ENCODE peak calls at places on chromosomes 13 and 19, in four cellular contexts. One of them, this sample, is unnamed.

GRCh38 chr13:106612688-106613087 is 44.8 kb upstream of the ARGLU1 start:
- DNase-seq in brain microvascular endothelial cell: peak
- DNase-seq in AG09309: no peak
- DNase-seq in breast epithelium: no peak
- DNase-seq in this sample: no peak

GRCh38 chr19:6970478-6970877 is 50.8 kb downstream of the MBD3L2B start:
- DNase-seq in AG09309: no peak
- DNase-seq in breast epithelium: no peak
- DNase-seq in brain microvascular endothelial cell: no peak
- DNase-seq in this sample: no peak

GRCh38 chr13:28100149-28101121 is at the start of gene FLT3:
- DNase-seq in breast epithelium: no peak
- DNase-seq in AG09309: no peak
- DNase-seq in brain microvascular endothelial cell: peak
- DNase-seq in this sample: peak

GRCh38 chr13:109645831-109646230 is 140.6 kb downstream of the IRS2 start:
- DNase-seq in breast epithelium: no peak
- DNase-seq in AG09309: no peak
- DNase-seq in brain microvascular endothelial cell: peak
- DNase-seq in this sample: no peak

GRCh38 chr19:44644391-44645016 is 794 bp downstream of the PVR start:
- DNase-seq in breast epithelium: peak
- DNase-seq in brain microvascular endothelial cell: no peak
- DNase-seq in AG09309: no peak
- DNase-seq in this sample: peak

GRCh38 chr13:31522431-31522830 is 216.9 kb upstream of the RXFP2 start:
- DNase-seq in AG09309: no peak
- DNase-seq in brain microvascular endothelial cell: no peak
- DNase-seq in breast epithelium: no peak
- DNase-seq in this sample: no peak

GRCh38 chr13:95624020-95624419 is 20.5 kb downstream of the DZIP1 start:
- DNase-seq in breast epithelium: no peak
- DNase-seq in brain microvascular endothelial cell: no peak
- DNase-seq in AG09309: no peak
- DNase-seq in this sample: peak

GRCh38 chr19:36931684-36932083 is 15.6 kb downstream of the ZNF568 start:
- DNase-seq in brain microvascular endothelial cell: no peak
- DNase-seq in AG09309: no peak
- DNase-seq in breast epithelium: no peak
- DNase-seq in this sample: no peak

GRCh38 chr19:17281391-17282304 is at the start of gene ANKLE1:
- DNase-seq in breast epithelium: no peak
- DNase-seq in brain microvascular endothelial cell: no peak
- DNase-seq in AG09309: no peak
- DNase-seq in this sample: no peak

GRCh38 chr19:17415107-17415506 is 4.7 kb upstream of the MVB12A start:
- DNase-seq in brain microvascular endothelial cell: no peak
- DNase-seq in AG09309: no peak
- DNase-seq in breast epithelium: no peak
- DNase-seq in this sample: no peak

GRCh38 chr13:66558511-66558910 is 671.6 kb downstream of the PCDH9 start:
- DNase-seq in AG09309: no peak
- DNase-seq in brain microvascular endothelial cell: no peak
- DNase-seq in breast epithelium: no peak
- DNase-seq in this sample: peak

GRCh38 chr13:77565635-77566034 is 30.1 kb downstream of the SCEL start:
- DNase-seq in brain microvascular endothelial cell: peak
- DNase-seq in AG09309: no peak
- DNase-seq in breast epithelium: no peak
- DNase-seq in this sample: no peak

GRCh38 chr13:112443191-112444000 is 67.2 kb downstream of the SPACA7 start:
- DNase-seq in AG09309: no peak
- DNase-seq in brain microvascular endothelial cell: no peak
- DNase-seq in breast epithelium: no peak
- DNase-seq in this sample: no peak

GRCh38 chr19:17289489-17289888 is 7.8 kb downstream of the ANKLE1 start:
- DNase-seq in AG09309: peak
- DNase-seq in brain microvascular endothelial cell: peak
- DNase-seq in breast epithelium: no peak
- DNase-seq in this sample: no peak

GRCh38 chr13:47794963-47795362 is 206.1 kb downstream of the SUCLA2 start:
- DNase-seq in breast epithelium: no peak
- DNase-seq in AG09309: no peak
- DNase-seq in brain microvascular endothelial cell: peak
- DNase-seq in this sample: no peak

GRCh38 chr13:23923031-23923430 is 25.7 kb upstream of the C1QTNF9B start:
- DNase-seq in breast epithelium: no peak
- DNase-seq in AG09309: no peak
- DNase-seq in brain microvascular endothelial cell: no peak
- DNase-seq in this sample: no peak

GRCh38 chr19:6069268-6069771 is 41.0 kb downstream of the RFX2 start:
- DNase-seq in breast epithelium: no peak
- DNase-seq in brain microvascular endothelial cell: no peak
- DNase-seq in AG09309: no peak
- DNase-seq in this sample: no peak

GRCh38 chr19:40778865-40779284 is 828 bp downstream of the RAB4B start:
- DNase-seq in breast epithelium: no peak
- DNase-seq in AG09309: no peak
- DNase-seq in brain microvascular endothelial cell: no peak
- DNase-seq in this sample: no peak

GRCh38 chr19:1245468-1245867 is 2.9 kb upstream of the MIDN start:
- DNase-seq in brain microvascular endothelial cell: no peak
- DNase-seq in AG09309: no peak
- DNase-seq in breast epithelium: no peak
- DNase-seq in this sample: no peak

GRCh38 chr13:47126432-47126831 is 229.6 kb upstream of the HTR2A start:
- DNase-seq in breast epithelium: no peak
- DNase-seq in AG09309: no peak
- DNase-seq in brain microvascular endothelial cell: no peak
- DNase-seq in this sample: no peak

GRCh38 chr13:26236306-26236705 is 14.2 kb upstream of the RNF6 start:
- DNase-seq in breast epithelium: no peak
- DNase-seq in AG09309: no peak
- DNase-seq in brain microvascular endothelial cell: no peak
- DNase-seq in this sample: no peak

GRCh38 chr19:52221831-52222375 is 32.1 kb downstream of the PPP2R1A start:
- DNase-seq in AG09309: no peak
- DNase-seq in brain microvascular endothelial cell: no peak
- DNase-seq in breast epithelium: no peak
- DNase-seq in this sample: no peak

GRCh38 chr13:113417836-113418721 is 35.2 kb downstream of the ADPRHL1 start:
- DNase-seq in brain microvascular endothelial cell: no peak
- DNase-seq in breast epithelium: no peak
- DNase-seq in AG09309: no peak
- DNase-seq in this sample: no peak

GRCh38 chr13:61406275-61406674 is 9.4 kb downstream of the PCDH20 start:
- DNase-seq in brain microvascular endothelial cell: no peak
- DNase-seq in AG09309: no peak
- DNase-seq in breast epithelium: no peak
- DNase-seq in this sample: no peak

GRCh38 chr19:4455742-4456565 is 1.6 kb downstream of the UBXN6 start:
- DNase-seq in AG09309: no peak
- DNase-seq in breast epithelium: no peak
- DNase-seq in brain microvascular endothelial cell: peak
- DNase-seq in this sample: no peak

GRCh38 chr13:110125157-110125556 is 181.8 kb downstream of the COL4A1 start:
- DNase-seq in brain microvascular endothelial cell: no peak
- DNase-seq in AG09309: no peak
- DNase-seq in breast epithelium: no peak
- DNase-seq in this sample: no peak

GRCh38 chr19:29620931-29621351 is 14.9 kb downstream of the POP4 start:
- DNase-seq in brain microvascular endothelial cell: no peak
- DNase-seq in breast epithelium: no peak
- DNase-seq in AG09309: no peak
- DNase-seq in this sample: no peak

GRCh38 chr13:30708541-30708940 is 26.8 kb upstream of the ALOX5AP start:
- DNase-seq in brain microvascular endothelial cell: peak
- DNase-seq in breast epithelium: no peak
- DNase-seq in AG09309: no peak
- DNase-seq in this sample: no peak

GRCh38 chr19:48053856-48054255 is 10.0 kb upstream of the CABP5 start:
- DNase-seq in AG09309: no peak
- DNase-seq in breast epithelium: no peak
- DNase-seq in brain microvascular endothelial cell: no peak
- DNase-seq in this sample: no peak

DNA sequence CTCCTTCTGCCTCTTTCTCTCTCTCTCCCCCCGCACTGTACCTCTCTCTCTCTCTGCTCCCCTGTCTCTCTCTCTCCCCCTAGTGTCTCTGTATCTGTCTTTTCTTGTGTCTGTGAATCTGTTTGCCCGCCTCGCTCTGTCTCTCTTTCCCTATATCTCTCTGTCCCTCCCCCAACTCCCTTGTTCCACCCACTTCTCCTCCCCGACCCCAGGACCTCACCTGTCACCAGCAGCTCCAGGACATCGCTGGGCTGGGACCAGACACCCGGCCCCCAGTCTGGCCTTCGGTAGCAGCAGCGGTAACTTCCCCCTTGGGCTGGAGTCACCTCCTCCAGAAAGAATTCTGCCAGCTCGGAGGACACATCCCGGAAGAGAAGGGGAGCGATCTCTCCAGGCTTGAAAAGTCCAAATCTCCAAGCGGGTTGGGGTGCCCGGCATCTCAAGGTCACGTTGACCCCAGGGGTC is 3.9 kb downstream of the OSCAR start:
- DNase-seq in brain microvascular endothelial cell: no peak
- DNase-seq in breast epithelium: no peak
- DNase-seq in AG09309: peak
- DNase-seq in this sample: no peak
- H3K4me3 ChIP-seq in brain microvascular endothelial cell: peak
- H3K4me3 ChIP-seq in breast epithelium: peak
- H3K4me3 ChIP-seq in AG09309: peak
- H3K4me3 ChIP-seq in this sample: no peak

DNA sequence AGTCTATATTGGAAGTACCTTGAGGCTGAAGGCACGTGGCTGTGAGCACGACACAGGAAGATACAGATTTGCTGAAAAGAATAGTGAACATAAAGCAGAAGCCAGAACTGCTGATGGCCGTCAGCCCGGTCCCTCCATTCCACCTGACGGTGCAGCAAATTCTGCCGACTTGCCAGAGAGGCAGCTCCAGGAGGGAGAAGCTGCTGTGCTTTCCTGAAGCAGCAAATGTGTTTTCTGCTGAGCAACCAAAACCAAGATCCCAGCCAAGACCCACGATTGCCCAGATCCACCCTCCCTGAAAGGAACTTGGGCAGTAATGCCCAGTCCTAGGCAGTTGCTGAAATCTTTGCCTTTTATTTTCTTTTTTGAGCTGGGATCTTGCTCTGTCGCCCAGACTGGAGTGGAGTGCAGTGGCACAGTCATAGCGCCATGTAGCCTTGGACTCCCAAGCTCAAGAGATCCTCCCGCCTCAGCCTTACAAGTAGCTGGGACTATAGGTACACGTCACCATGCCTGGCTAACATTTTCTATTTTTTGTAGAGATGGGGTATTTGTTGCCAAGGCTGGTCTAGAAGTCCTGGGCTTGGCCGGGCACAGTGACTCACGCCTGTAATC is 7.0 kb upstream of the RCN3 start:
- DNase-seq in brain microvascular endothelial cell: no peak
- DNase-seq in breast epithelium: no peak
- DNase-seq in AG09309: no peak
- DNase-seq in this sample: no peak
- TF ChIP-seq CTCF in brain microvascular endothelial cell: no peak
- TF ChIP-seq CTCF in breast epithelium: no peak
- TF ChIP-seq CTCF in AG09309: no peak
- TF ChIP-seq CTCF in this sample: no peak

GRCh38 chr13:33207616-33207964 is 78.0 kb downstream of the STARD13 start:
- DNase-seq in breast epithelium: no peak
- DNase-seq in AG09309: peak
- DNase-seq in brain microvascular endothelial cell: no peak
- DNase-seq in this sample: no peak

GRCh38 chr13:33205804-33206221 is 79.7 kb downstream of the STARD13 start:
- DNase-seq in AG09309: no peak
- DNase-seq in brain microvascular endothelial cell: peak
- DNase-seq in breast epithelium: no peak
- DNase-seq in this sample: no peak

GRCh38 chr13:33208290-33208990 is 77.1 kb downstream of the STARD13 start:
- DNase-seq in brain microvascular endothelial cell: no peak
- DNase-seq in AG09309: no peak
- DNase-seq in breast epithelium: no peak
- DNase-seq in this sample: no peak

GRCh38 chr13:33206425-33206824 is 79.1 kb downstream of the STARD13 start:
- DNase-seq in breast epithelium: no peak
- DNase-seq in brain microvascular endothelial cell: no peak
- DNase-seq in AG09309: no peak
- DNase-seq in this sample: no peak

GRCh38 chr13:33206945-33207615 is 78.5 kb downstream of the STARD13 start:
- DNase-seq in breast epithelium: no peak
- DNase-seq in brain microvascular endothelial cell: no peak
- DNase-seq in AG09309: no peak
- DNase-seq in this sample: no peak
- H3K4me3 ChIP-seq in breast epithelium: no peak
- H3K4me3 ChIP-seq in brain microvascular endothelial cell: no peak
- H3K4me3 ChIP-seq in AG09309: no peak
- H3K4me3 ChIP-seq in this sample: no peak

DNA sequence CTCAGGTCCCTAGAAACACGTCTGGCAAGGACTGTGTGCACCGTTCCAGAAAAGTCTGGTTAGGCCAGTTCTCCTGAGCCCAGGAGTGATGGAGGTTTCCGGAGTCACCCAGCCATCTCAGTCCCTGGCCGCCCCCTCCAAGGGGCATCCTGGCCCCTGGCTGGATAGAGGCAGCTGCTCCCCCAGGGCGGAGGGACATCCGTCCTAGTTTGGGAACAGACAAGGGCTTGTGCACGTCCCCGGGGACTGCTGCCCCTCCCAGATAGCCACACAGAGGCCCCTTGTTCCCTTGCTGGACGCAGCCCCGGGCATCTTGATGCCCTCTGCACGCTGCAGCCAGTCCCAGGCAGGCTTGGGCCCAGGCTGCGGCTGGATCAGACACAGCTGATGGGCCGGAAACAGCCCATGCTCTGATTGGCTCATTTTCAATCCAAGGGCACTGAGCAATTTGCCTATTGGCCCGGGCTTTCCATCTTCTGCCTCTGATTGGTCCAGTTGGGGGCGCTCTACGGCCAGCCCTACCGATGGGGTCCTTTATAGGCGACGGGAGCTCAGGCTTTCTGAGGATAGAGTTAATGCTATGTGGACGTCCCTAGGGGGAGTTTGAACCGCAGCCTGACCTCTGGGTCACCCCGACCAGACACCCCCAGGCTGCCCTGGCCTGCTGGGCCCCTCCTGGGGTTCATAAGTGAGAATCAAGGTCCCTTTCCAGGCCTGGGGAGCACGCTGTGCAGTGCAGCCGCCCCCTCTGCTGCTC is 3.7 kb downstream of the S1PR2 start:
- DNase-seq in brain microvascular endothelial cell: no peak
- DNase-seq in AG09309: no peak
- DNase-seq in breast epithelium: peak
- DNase-seq in this sample: no peak
- TF ChIP-seq CTCF in brain microvascular endothelial cell: peak
- TF ChIP-seq CTCF in AG09309: no peak
- TF ChIP-seq CTCF in breast epithelium: no peak
- TF ChIP-seq CTCF in this sample: no peak

DNA sequence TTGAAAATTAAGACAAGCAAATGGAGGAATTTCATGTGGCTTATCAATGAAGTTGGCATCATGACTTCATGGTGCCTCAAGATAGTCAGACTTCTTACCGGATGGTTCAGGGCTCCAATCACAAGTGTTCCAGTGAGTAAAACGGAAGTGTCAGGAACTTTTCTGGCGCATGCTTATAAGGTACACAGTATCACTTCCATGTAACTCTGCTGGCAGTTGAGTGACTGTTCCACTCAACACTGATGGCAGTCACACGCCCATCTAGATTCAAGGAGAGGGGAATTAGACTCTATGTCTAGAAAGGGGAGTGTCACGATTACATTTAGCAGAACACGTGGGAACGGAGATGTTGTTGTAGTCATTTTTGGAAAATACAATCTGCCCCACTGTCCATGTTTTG is 114.3 kb downstream of the KCTD15 start:
- DNase-seq in breast epithelium: no peak
- DNase-seq in AG09309: no peak
- DNase-seq in brain microvascular endothelial cell: no peak
- DNase-seq in this sample: no peak
- H3K4me3 ChIP-seq in breast epithelium: no peak
- H3K4me3 ChIP-seq in AG09309: no peak
- H3K4me3 ChIP-seq in brain microvascular endothelial cell: no peak
- H3K4me3 ChIP-seq in this sample: no peak